ENCODE peak calls at places on chromosomes 6 and 20, in seven cellular contexts. L, E, D, Q, Z, X and U are unnamed samples.

GRCh38 chr6:159665868-159666635 is 27.0 kb downstream of the SOD2 start:
- DNase-seq in L (no peak), E (no peak), D (no peak), Q (no peak), Z (no peak), X (no peak), U (no peak)

GRCh38 chr6:137738197-137738596 is 128.9 kb upstream of the TNFAIP3 start:
- DNase-seq in L (no peak), E (no peak), D (no peak), Q (no peak), Z (no peak), X (no peak), U (peak; percentile 40)

GRCh38 chr6:5214570-5215052 is 46.1 kb downstream of the LYRM4 start:
- DNase-seq in L (peak; percentile 71), E (peak; percentile 4), D (peak; percentile 58), Q (peak; percentile 70), Z (no peak), X (peak; percentile 12), U (peak; percentile 51)

GRCh38 chr6:122416825-122417224 is 17.4 kb downstream of the HSF2 start:
- DNase-seq in L (no peak), E (no peak), D (no peak), Q (no peak), Z (no peak), X (no peak), U (no peak)

GRCh38 chr6:150267686-150268561 is 100.9 kb upstream of the IYD start:
- DNase-seq in L (peak; percentile 10), E (no peak), D (peak; percentile 28), Q (no peak), Z (no peak), X (no peak), U (no peak)

GRCh38 chr20:21395666-21396044 is 1.7 kb downstream of the NKX2-4 start:
- DNase-seq in L (peak; percentile 71), E (no peak), D (no peak), Q (peak; percentile 56), Z (no peak), X (no peak), U (peak; percentile 7)

GRCh38 chr20:3784226-3784853 is 2.2 kb downstream of the CENPB start:
- DNase-seq in L (no peak), E (no peak), D (no peak), Q (no peak), Z (no peak), X (no peak), U (no peak)

GRCh38 chr20:34921436-34921835 is 34.2 kb downstream of the GSS start:
- DNase-seq in L (no peak), E (no peak), D (peak; percentile 56), Q (no peak), Z (no peak), X (no peak), U (no peak)

GRCh38 chr6:51249798-51250197 is 431.1 kb downstream of the TFAP2B start:
- DNase-seq in L (no peak), E (no peak), D (no peak), Q (no peak), Z (no peak), X (no peak), U (no peak)

GRCh38 chr6:157556671-157557430 is 175.9 kb downstream of the ZDHHC14 start:
- DNase-seq in L (no peak), E (no peak), D (no peak), Q (no peak), Z (peak; percentile 74), X (peak; percentile 75), U (no peak)

GRCh38 chr6:154164397-154164796 is 125.4 kb downstream of the OPRM1 start:
- DNase-seq in L (no peak), E (no peak), D (no peak), Q (no peak), Z (no peak), X (no peak), U (peak; percentile 51)

GRCh38 chr6:143193571-143194094 is 132.9 kb downstream of the AIG1 start:
- DNase-seq in L (no peak), E (no peak), D (no peak), Q (no peak), Z (no peak), X (no peak), U (no peak)

GRCh38 chr20:45975686-45976085 is 3.7 kb upstream of the ZNF335 start:
- DNase-seq in L (no peak), E (no peak), D (no peak), Q (no peak), Z (no peak), X (no peak), U (no peak)

GRCh38 chr6:148203970-148204369 is 138.7 kb upstream of the SASH1 start:
- DNase-seq in L (no peak), E (no peak), D (no peak), Q (no peak), Z (peak; percentile 86), X (peak; percentile 72), U (no peak)

GRCh38 chr6:144379356-144379755 is 94.2 kb downstream of the UTRN start:
- DNase-seq in L (no peak), E (no peak), D (no peak), Q (no peak), Z (no peak), X (no peak), U (no peak)

GRCh38 chr6:147043994-147044477 is 160.2 kb upstream of the STXBP5 start:
- DNase-seq in L (no peak), E (no peak), D (no peak), Q (no peak), Z (no peak), X (no peak), U (no peak)

GRCh38 chr6:133835901-133836300 is 53.0 kb upstream of the TCF21 start:
- DNase-seq in L (no peak), E (no peak), D (peak; percentile 4), Q (no peak), Z (no peak), X (no peak), U (no peak)

GRCh38 chr6:164130151-164130550 is 715.6 kb downstream of the QKI start:
- DNase-seq in L (no peak), E (no peak), D (no peak), Q (no peak), Z (no peak), X (no peak), U (no peak)

GRCh38 chr6:126721581-126722145 is 381.7 kb downstream of the CENPW start:
- DNase-seq in L (no peak), E (peak; percentile 49), D (peak; percentile 47), Q (no peak), Z (no peak), X (no peak), U (peak; percentile 14)

GRCh38 chr6:39880521-39881048 is 53.7 kb downstream of the MOCS1 start:
- DNase-seq in L (no peak), E (no peak), D (no peak), Q (no peak), Z (no peak), X (no peak), U (no peak)

GRCh38 chr6:163926642-163927041 is 512.1 kb downstream of the QKI start:
- DNase-seq in L (no peak), E (no peak), D (no peak), Q (no peak), Z (no peak), X (no peak), U (no peak)

GRCh38 chr6:10451828-10452509 is 37.1 kb upstream of the TFAP2A start:
- DNase-seq in L (peak; percentile 25), E (peak; percentile 90), D (peak; percentile 98), Q (no peak), Z (no peak), X (no peak), U (peak; percentile 51)
- TF ChIP-seq EZH2phosphoT487 in L (no peak), E (no peak), D (no peak), Q (no peak), Z (no peak), X (no peak), U (no peak)

GRCh38 chr6:53418288-53418687 is 69.5 kb upstream of the ELOVL5 start:
- DNase-seq in L (no peak), E (no peak), D (no peak), Q (no peak), Z (no peak), X (no peak), U (no peak)

GRCh38 chr6:53413326-53413725 is 64.6 kb upstream of the ELOVL5 start:
- DNase-seq in L (no peak), E (no peak), D (no peak), Q (no peak), Z (no peak), X (no peak), U (no peak)

GRCh38 chr6:53412751-53413150 is 64.0 kb upstream of the ELOVL5 start:
- DNase-seq in L (no peak), E (no peak), D (no peak), Q (no peak), Z (no peak), X (no peak), U (no peak)

GRCh38 chr6:53412316-53412715 is 63.6 kb upstream of the ELOVL5 start:
- DNase-seq in L (no peak), E (no peak), D (no peak), Q (no peak), Z (no peak), X (no peak), U (no peak)

DNA sequence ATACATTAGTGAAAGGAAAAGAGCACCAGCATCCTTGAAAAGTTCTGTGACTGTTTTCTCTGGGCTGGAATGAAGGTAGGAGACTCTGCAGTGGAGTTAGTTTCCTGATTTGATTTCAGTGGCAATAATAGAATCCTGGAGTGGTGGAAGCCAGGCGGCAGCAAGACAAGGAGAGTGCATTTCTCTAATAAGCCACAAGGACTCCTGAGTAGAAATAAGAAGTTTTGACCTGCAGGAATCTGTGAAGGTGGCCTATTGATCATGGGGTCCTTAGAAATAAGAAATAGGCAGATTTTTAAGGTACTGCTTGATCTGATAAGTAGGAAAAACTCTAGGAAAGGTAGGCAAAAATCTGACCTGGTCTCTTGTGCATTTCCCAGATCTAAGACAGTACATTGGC is 68.4 kb upstream of the ELOVL5 start:
- DNase-seq in L (peak; percentile 36), E (no peak), D (no peak), Q (no peak), Z (no peak), X (no peak), U (no peak)
- TF ChIP-seq CTCF in L (peak; percentile 18), E (no peak), D (no peak), Q (peak; percentile 29), Z (no peak), X (peak; percentile 22), U (no peak)

DNA sequence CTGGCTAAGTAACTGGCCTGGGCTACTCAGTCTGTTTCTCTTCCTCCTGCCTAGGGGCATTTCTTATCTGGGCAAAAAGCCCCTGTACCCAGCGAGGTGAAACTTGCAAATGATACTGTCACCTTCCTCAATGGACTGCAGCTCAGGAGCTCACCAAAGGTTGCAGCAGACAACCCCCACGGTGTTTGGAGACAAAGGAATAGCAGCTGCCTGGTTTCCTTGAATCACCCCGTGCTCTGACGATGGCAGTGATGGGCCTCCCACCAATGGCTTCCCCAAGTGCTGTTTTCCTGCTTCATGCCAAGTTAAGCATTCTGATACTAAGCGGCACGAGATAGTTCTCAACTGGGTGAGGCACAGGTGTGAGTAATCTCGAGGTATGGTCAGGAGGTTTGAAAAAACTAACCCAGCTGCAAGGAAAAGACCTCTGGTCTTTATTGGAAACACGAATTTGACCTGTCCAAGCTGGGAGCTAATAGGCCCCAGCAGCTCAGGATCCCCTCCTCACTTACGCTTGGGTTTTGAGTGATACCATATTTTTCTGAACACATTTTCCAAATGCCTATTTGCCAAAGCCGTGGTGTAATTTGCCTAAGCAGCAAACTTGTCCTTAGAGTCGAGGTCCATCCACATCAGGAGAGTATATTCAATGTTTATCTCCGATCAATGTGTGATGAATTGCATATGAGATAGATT is 128.1 kb downstream of the BCAS1 start:
- DNase-seq in L (peak; percentile 67), E (no peak), D (peak; percentile 35), Q (peak; percentile 73), Z (peak; percentile 71), X (peak; percentile 63), U (no peak)
- TF ChIP-seq EZH2phosphoT487 in L (no peak), E (no peak), D (no peak), Q (no peak), Z (no peak), X (no peak), U (no peak)

GRCh38 chr20:52427960-52428359 is 236.4 kb upstream of the ZFP64 start:
- DNase-seq in L (no peak), E (no peak), D (no peak), Q (no peak), Z (no peak), X (no peak), U (no peak)
- TF ChIP-seq CTCF in L (no peak), E (no peak), D (no peak), Q (no peak), Z (no peak), X (no peak), U (no peak)